ENCODE peak calls at places on chromosomes 1 and 21, in four cellular contexts. U, R, P and C are unnamed samples.

GRCh38 chr1:230972855-230973271 is 5.8 kb downstream of the TTC13 start:
- DNase-seq in U (peak; percentile 9), R (peak; percentile 19), P (peak; percentile 53), C (peak; percentile 41)

GRCh38 chr21:46116189-46116845 is 18.4 kb downstream of the COL6A2 start:
- DNase-seq in U (no peak), R (no peak), P (no peak), C (no peak)

GRCh38 chr1:44409019-44409602 is 4.1 kb downstream of the RNF220 start:
- DNase-seq in U (no peak), R (no peak), P (no peak), C (no peak)

GRCh38 chr1:227540170-227541098 is 22.9 kb upstream of the ZNF678 start:
- DNase-seq in U (no peak), R (no peak), P (no peak), C (no peak)

GRCh38 chr1:160032165-160032827 is 506 bp upstream of the PIGM start:
- DNase-seq in U (no peak), R (peak; percentile 13), P (peak; percentile 42), C (peak; percentile 38)

GRCh38 chr1:230778916-230779590 is 31.9 kb downstream of the CAPN9 start:
- DNase-seq in U (peak; percentile 20), R (peak; percentile 9), P (peak; percentile 36), C (peak; percentile 47)

GRCh38 chr1:1355376-1355775 is 3.0 kb downstream of the MXRA8 start:
- DNase-seq in U (no peak), R (no peak), P (peak; percentile 76), C (peak; percentile 77)

GRCh38 chr21:21996891-21997290 is 998.7 kb downstream of the NCAM2 start:
- DNase-seq in U (no peak), R (no peak), P (no peak), C (no peak)

GRCh38 chr1:84758968-84759491 is 68.8 kb upstream of the SSX2IP start:
- DNase-seq in U (peak; percentile 66), R (no peak), P (no peak), C (peak; percentile 53)

DNA sequence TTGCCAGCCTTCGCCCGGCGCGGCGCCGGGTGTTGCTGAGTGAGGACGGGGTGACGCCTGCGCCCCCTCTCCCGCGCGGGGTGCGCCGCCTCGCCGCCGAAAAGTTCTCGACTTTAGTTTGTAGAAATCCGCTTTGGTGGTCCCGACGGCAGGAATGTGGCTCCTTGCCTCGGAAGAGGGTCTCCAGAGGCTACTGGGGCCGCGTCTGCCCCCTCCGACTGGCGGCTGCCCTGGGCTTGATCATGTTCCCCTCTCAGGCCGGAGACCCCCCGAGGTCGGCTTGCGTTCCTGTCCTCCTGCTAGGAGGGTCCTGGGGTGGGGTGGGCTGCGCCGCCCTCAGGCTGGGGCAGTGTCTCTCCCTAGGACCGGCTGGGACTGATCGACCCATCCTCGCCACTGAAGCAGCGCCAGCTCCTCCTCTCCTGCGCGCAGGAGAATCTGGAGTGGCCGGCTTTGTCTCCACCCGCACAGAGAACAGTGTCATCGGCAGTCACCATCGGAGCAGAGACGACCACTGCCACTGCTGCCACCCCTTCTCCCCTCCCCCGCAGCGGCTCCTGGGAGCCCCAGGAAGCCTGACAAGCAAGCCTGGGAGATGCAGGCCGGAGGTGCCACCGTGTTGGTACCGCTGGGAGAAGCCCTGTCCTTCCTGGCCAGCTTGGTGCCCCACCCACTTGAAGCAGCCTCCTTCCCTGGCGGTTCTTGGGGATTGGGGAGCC is 554 bp upstream of the SLC30A2 start:
- DNase-seq in U (no peak), R (no peak), P (no peak), C (no peak)
- H3K4me3 ChIP-seq in U (no peak overlapping the region), R (no peak overlapping the region), P (peak overlapping the region; percentile 30), C (no peak overlapping the region)

GRCh38 chr1:209106861-209107260 is 476.7 kb upstream of the CAMK1G start:
- DNase-seq in U (no peak), R (no peak), P (no peak), C (no peak)

GRCh38 chr1:209106237-209106741 is 477.2 kb upstream of the CAMK1G start:
- DNase-seq in U (peak; percentile 65), R (no peak), P (peak; percentile 72), C (peak; percentile 75)

GRCh38 chr1:209107535-209107934 is 476.0 kb upstream of the CAMK1G start:
- DNase-seq in U (no peak), R (no peak), P (no peak), C (no peak)

GRCh38 chr1:209105769-209106168 is 477.7 kb upstream of the CAMK1G start:
- DNase-seq in U (no peak), R (no peak), P (no peak), C (no peak)

GRCh38 chr1:209109001-209109785 is 474.3 kb upstream of the CAMK1G start:
- DNase-seq in U (no peak), R (no peak), P (no peak), C (no peak)
- H3K4me1 ChIP-seq in U (peaks cover 8% of the 10 kb centered on the region), R (no peaks in the 10 kb centered on the region), P (peaks cover 4% of the 10 kb centered on the region), C (no peaks in the 10 kb centered on the region)

GRCh38 chr1:247343801-247344200 is 12.1 kb upstream of the ZNF496 start:
- DNase-seq in U (no peak), R (no peak), P (no peak), C (no peak)
- H3K9ac ChIP-seq in U (no peak overlapping the region), R (no peak overlapping the region), P (no peak overlapping the region), C (peak overlapping the region; percentile 57)

GRCh38 chr1:204505674-204506073 is 10.5 kb upstream of the MDM4 start:
- DNase-seq in U (no peak), R (peak; percentile 56), P (no peak), C (no peak)
- H3K4me3 ChIP-seq in U (peak overlapping the region; percentile 49), R (no peak overlapping the region), P (peak overlapping the region; percentile 68), C (peak overlapping the region; percentile 71)

DNA sequence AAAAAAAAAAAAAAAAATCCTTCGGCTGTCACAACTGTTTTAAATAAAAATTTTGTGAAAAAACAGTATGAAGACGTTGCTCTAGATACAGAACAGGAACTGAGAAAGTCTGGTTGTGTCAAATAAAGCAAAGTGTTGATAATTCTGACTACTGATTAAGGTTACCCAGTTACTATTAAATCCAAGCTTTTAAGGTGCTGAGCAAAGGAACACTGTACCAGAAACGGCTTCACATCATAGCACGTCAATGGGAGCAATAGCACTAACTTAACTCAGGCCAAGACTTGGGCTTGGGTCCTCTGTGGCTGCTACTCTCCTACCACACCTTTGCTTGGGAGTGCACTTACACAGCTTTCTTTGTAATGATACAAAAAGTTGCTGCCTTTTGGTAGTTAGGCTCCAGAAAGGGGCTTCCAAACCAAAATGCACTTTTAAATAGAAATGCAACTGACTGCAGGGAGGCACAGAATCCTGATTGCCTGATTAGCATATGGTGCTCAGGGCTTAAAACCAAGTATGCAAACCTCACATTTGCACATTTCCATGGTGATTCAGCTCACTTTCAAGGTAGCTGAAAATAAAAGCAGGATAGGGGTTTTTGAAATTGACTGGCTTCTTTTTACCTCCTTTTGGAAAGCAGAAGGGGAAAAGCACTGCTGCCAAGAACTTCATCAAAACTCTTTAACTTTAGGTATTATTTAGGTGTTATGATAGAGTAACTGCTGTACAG is 6.3 kb downstream of the MCL1 start:
- DNase-seq in U (no peak), R (no peak), P (no peak), C (peak; percentile 28)
- H3K4me1 ChIP-seq in U (peaks cover 55% of the 10 kb centered on the region), R (peaks cover 47% of the 10 kb centered on the region), P (peaks cover 50% of the 10 kb centered on the region), C (peaks cover 68% of the 10 kb centered on the region)

DNA sequence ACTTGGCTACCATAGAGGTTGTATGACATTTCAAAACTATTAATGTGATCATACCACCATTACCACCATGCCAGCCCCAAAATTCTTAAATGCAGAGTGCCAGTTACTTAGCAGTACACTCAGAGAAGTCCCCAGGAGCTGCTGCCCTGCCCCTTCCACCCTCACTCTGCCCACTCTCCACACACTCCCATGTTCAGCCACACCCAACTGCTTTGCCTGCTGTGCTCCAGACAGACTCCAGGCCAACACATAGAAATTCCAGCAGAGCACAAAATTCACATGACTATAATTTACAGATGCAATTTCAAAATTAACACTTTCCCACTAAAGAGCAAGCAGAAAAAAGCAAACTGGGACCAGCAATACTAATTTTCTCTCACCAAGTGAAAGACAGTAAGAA is 176.8 kb downstream of the VAV3 start:
- DNase-seq in U (no peak), R (no peak), P (no peak), C (peak; percentile 5)
- H3K9ac ChIP-seq in U (no peak overlapping the region), R (no peak overlapping the region), P (no peak overlapping the region), C (no peak overlapping the region)

DNA sequence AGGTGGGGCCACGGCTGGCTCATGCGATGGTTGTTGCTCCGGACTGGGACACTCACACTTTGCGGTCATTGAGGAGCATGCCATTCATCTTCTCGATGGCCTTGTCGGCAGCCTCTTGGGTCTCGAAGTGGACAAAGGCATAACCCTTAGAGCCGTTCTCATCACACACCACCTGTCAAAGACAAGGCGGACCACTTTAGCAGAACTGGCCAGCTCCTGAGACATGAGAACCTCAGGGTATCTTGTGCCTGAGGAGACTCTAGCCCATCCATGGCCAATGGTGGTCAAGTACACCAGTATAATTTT is 5.5 kb downstream of the PABPC4 start:
- DNase-seq in U (no peak), R (no peak), P (no peak), C (no peak)
- H3K4me3 ChIP-seq in U (no peak overlapping the region), R (no peak overlapping the region), P (no peak overlapping the region), C (no peak overlapping the region)